ENCODE peak calls at places on chromosomes 11 and 22, in eight cellular contexts. I is AG04450, O is hepatocyte, V is cardiac muscle cell, D is fibroblast of the aortic adventitia, F is GM12865, N is brain microvascular endothelial cell, J is psoas muscle. Z is an unnamed sample.

GRCh38 chr22:43823353-43823908 is 11.3 kb upstream of the EFCAB6 start:
- DNase-seq in F (no peak), N (no peak), I (no peak), J (no peak), O (peak), V (no peak), D (no peak), Z (no peak)

GRCh38 chr11:109795234-109795633 is 298.0 kb upstream of the ZC3H12C start:
- DNase-seq in I (no peak), D (peak), F (no peak), N (no peak), O (peak), J (no peak), V (no peak), Z (no peak)

GRCh38 chr11:18548001-18548400 is 21.3 kb upstream of the TSG101 start:
- DNase-seq in N (no peak), D (no peak), I (no peak), F (no peak), O (no peak), J (no peak), V (no peak), Z (no peak)

GRCh38 chr22:37735054-37735453 is 38.2 kb downstream of the TRIOBP start:
- DNase-seq in O (peak), J (peak), F (no peak), V (no peak), I (no peak), D (no peak), N (no peak), Z (no peak)

GRCh38 chr11:2587976-2588748 is 111.6 kb downstream of the KCNQ1OT1 start:
- DNase-seq in F (no peak), O (peak), N (no peak), J (peak), I (no peak), V (no peak), D (no peak), Z (no peak)

GRCh38 chr11:2777871-2778629 is 78.3 kb upstream of the KCNQ1OT1 start:
- DNase-seq in F (no peak), V (no peak), O (no peak), N (no peak), I (no peak), D (no peak), J (peak), Z (no peak)

GRCh38 chr22:27880778-27881394 is 38.2 kb downstream of the PITPNB start:
- DNase-seq in D (peak), O (peak), F (peak), V (peak), J (no peak), N (peak), I (peak), Z (peak)

GRCh38 chr11:61609970-61610347 is 29.1 kb upstream of the SYT7 start:
- DNase-seq in F (no peak), I (no peak), O (peak), D (no peak), V (no peak), N (no peak), J (no peak), Z (no peak)

GRCh38 chr11:62796281-62796680 is 4.5 kb upstream of the TMEM223 start:
- DNase-seq in I (no peak), N (no peak), F (no peak), J (no peak), D (no peak), V (no peak), O (no peak), Z (no peak)

GRCh38 chr11:121886005-121886739 is 229.8 kb downstream of the BLID start:
- DNase-seq in V (peak), D (peak), O (no peak), I (no peak), F (no peak), J (peak), N (no peak), Z (no peak)

DNA sequence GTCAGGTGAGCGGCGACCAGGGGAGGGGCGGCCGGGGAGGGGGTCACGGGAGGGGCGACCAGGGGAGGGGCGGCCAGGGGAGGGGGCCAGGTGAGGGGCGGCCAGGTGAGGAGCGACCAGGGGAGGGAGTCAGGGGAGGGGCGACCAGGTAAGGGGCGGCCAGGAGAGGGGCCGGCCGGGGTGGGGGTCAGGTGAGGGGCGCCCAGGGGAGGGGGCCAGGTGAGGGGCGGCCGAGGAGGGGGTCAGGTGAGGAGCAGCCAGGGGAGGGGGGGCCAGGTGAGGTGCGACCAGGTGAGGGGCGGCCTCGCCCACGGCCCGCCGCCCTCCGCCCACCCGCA is 363 bp downstream of the TESMIN start:
- DNase-seq in N (no peak), J (no peak), D (no peak), I (no peak), O (no peak), V (no peak), F (no peak), Z (no peak)
- H3K4me3 ChIP-seq in N (no peak), J (peak), D (no peak), I (peak), O (peak), V (peak), F (no peak), Z (peak)

GRCh38 chr22:25113316-25113721 is 86.3 kb upstream of the CRYBB3 start:
- DNase-seq in D (no peak), F (no peak), I (no peak), N (no peak), V (no peak), J (peak), O (peak), Z (no peak)
- H3K4me3 ChIP-seq in D (no peak), F (no peak), I (no peak), N (no peak), V (no peak), J (peak), O (no peak), Z (no peak)

GRCh38 chr22:41290262-41291221 is 4.6 kb upstream of the RANGAP1 start:
- DNase-seq in I (peak), O (no peak), V (peak), N (peak), F (no peak), D (peak), J (no peak), Z (no peak)

GRCh38 chr22:41285820-41286638 is at the start of gene RANGAP1:
- DNase-seq in J (peak), N (peak), O (peak), V (peak), D (peak), F (peak), I (peak), Z (peak)

GRCh38 chr22:41289681-41290080 is 3.7 kb upstream of the RANGAP1 start:
- DNase-seq in O (no peak), D (peak), I (no peak), F (no peak), J (no peak), V (no peak), N (no peak), Z (no peak)

GRCh38 chr22:41286639-41287091 is 678 bp upstream of the RANGAP1 start:
- DNase-seq in V (peak), F (peak), J (no peak), O (peak), D (peak), N (peak), I (no peak), Z (no peak)

DNA sequence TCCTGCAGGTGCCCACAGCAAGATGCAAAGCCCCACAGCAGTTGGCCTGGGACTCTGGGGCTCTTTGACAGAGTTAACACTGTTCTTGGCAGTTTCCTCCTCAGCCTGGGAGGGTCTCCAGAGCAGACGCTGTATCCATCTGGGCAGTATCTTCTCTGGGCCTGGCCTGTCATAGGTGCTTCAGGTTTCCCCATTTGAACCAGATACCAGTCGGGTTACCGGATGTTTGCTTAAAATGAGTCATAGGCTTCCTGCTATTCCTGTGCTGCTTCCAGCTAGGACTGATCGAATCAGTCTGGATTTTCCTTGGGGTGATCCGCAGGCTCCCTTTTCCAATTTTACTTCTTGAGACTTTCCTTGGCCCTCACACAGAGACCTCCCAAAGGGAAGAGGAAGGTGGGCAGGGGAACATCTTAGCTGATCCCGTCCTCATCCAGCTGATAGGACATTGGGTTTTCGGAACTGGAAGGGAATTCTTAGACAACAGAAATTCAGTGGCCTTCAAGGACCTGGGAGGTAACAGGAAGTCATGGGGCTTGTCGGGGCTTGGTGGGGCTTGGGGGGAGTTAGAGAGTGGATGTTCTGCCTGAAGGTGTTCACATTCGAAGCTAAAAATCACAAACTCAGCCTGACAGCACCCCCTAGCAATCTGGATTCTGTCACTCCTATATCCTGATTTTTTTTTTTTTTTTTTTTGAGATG is 2.4 kb upstream of the RANGAP1 start:
- DNase-seq in J (no peak), V (peak), D (peak), O (peak), I (peak), F (no peak), N (peak), Z (no peak)
- H3K4me3 ChIP-seq in J (no peak), V (no peak), D (no peak), O (no peak), I (no peak), F (no peak), N (no peak), Z (no peak)

GRCh38 chr22:47568700-47569099 is 806.2 kb downstream of the TBC1D22A start:
- DNase-seq in I (no peak), J (no peak), V (no peak), O (no peak), N (no peak), F (no peak), D (no peak), Z (no peak)
- H3K4me3 ChIP-seq in I (no peak), J (no peak), V (no peak), O (no peak), N (no peak), F (no peak), D (no peak), Z (no peak)